ENCODE peak calls at places on chromosomes 11 and 22, in six cellular contexts. Z is vagina; Y is CD8-positive, alpha-beta T cell; V is lung; I is AG10803; P is GM13977. Q is an unnamed sample.

GRCh38 chr11:19803506-19803998 is 90.9 kb downstream of the NAV2 start:
- DNase-seq in Z (no peak), Y (no peak), V (peak; percentile 33), I (no peak), P (no peak), Q (no peak)

GRCh38 chr22:40322061-40322460 is 24.2 kb upstream of the ADSL start:
- DNase-seq in Z (no peak), Y (no peak), V (no peak), I (no peak), P (no peak), Q (no peak)

GRCh38 chr22:44550666-44551491 is 52.8 kb upstream of the RTL6 start:
- DNase-seq in Z (no peak), Y (no peak), V (peak; percentile 51), I (peak; percentile 97), P (peak; percentile 59), Q (peak; percentile 28)

GRCh38 chr11:103608566-103608965 is 427.9 kb upstream of the DDI1 start:
- DNase-seq in Z (no peak), Y (no peak), V (no peak), I (peak; percentile 52), P (no peak), Q (no peak)

GRCh38 chr11:11628651-11629050 is 6.8 kb upstream of the GALNT18 start:
- DNase-seq in Z (no peak), Y (no peak), V (no peak), I (no peak), P (no peak), Q (no peak)

GRCh38 chr22:23400286-23400981 is 179.7 kb downstream of the IGLL1 start:
- DNase-seq in Z (no peak), Y (no peak), V (no peak), I (no peak), P (no peak), Q (no peak)

GRCh38 chr11:21861314-21861713 is 331.6 kb upstream of the ANO5 start:
- DNase-seq in Z (no peak), Y (no peak), V (no peak), I (no peak), P (no peak), Q (no peak)

GRCh38 chr22:46769191-46769675 is 6.8 kb downstream of the TBC1D22A start:
- DNase-seq in Z (no peak), Y (no peak), V (no peak), I (no peak), P (no peak), Q (peak; percentile 25)

GRCh38 chr22:43388420-43388851 is 23.4 kb upstream of the MPPED1 start:
- DNase-seq in Z (no peak), Y (peak; percentile 66), V (peak; percentile 73), I (peak; percentile 45), P (peak; percentile 87), Q (peak; percentile 84)

GRCh38 chr22:37544955-37545702 is 15.2 kb upstream of the CDC42EP1 start:
- DNase-seq in Z (no peak), Y (peak; percentile 30), V (peak; percentile 85), I (peak; percentile 61), P (peak; percentile 70), Q (peak; percentile 77)

GRCh38 chr22:44665115-44665514 is 36.9 kb upstream of the PRR5 start:
- DNase-seq in Z (no peak), Y (no peak), V (no peak), I (no peak), P (no peak), Q (no peak)

GRCh38 chr22:22738959-22739585 is 94.7 kb downstream of the GGTLC2 start:
- DNase-seq in Z (peak; percentile 49), Y (no peak), V (no peak), I (no peak), P (no peak), Q (no peak)

GRCh38 chr11:112929432-112929831 is 31.8 kb upstream of the NCAM1 start:
- DNase-seq in Z (no peak), Y (no peak), V (no peak), I (no peak), P (no peak), Q (no peak)

GRCh38 chr22:50613291-50613981 is 12.8 kb downstream of the MAPK8IP2 start:
- DNase-seq in Z (no peak), Y (no peak), V (peak; percentile 83), I (peak; percentile 24), P (no peak), Q (no peak)

GRCh38 chr11:105799263-105799662 is 189.4 kb downstream of the GRIA4 start:
- DNase-seq in Z (no peak), Y (no peak), V (no peak), I (no peak), P (no peak), Q (no peak)

GRCh38 chr22:43471606-43472135 is 59.9 kb downstream of the MPPED1 start:
- DNase-seq in Z (no peak), Y (no peak), V (no peak), I (no peak), P (no peak), Q (no peak)

GRCh38 chr11:26149585-26149984 is 182.3 kb upstream of the ANO3 start:
- DNase-seq in Z (no peak), Y (no peak), V (no peak), I (no peak), P (no peak), Q (no peak)

GRCh38 chr11:47508595-47509555 is 44.1 kb downstream of the CELF1 start:
- DNase-seq in Z (no peak), Y (no peak), V (no peak), I (no peak), P (no peak), Q (peak; percentile 28)

GRCh38 chr11:115525600-115526006 is 21.4 kb upstream of the CADM1 start:
- DNase-seq in Z (no peak), Y (no peak), V (no peak), I (no peak), P (no peak), Q (no peak)

GRCh38 chr11:115527534-115528125 is 23.4 kb upstream of the CADM1 start:
- DNase-seq in Z (no peak), Y (no peak), V (no peak), I (no peak), P (no peak), Q (no peak)

GRCh38 chr11:115530752-115531151 is 26.5 kb upstream of the CADM1 start:
- DNase-seq in Z (no peak), Y (no peak), V (no peak), I (no peak), P (no peak), Q (peak; percentile 13)

GRCh38 chr11:115524572-115524971 is 20.4 kb upstream of the CADM1 start:
- DNase-seq in Z (no peak), Y (no peak), V (no peak), I (no peak), P (no peak), Q (no peak)

GRCh38 chr11:115528217-115528616 is 24.0 kb upstream of the CADM1 start:
- DNase-seq in Z (no peak), Y (no peak), V (no peak), I (no peak), P (no peak), Q (no peak)
- TF ChIP-seq CTCF in Z (no peak), Y (no peak), V (no peak), I (no peak), P (no peak), Q (no peak)

GRCh38 chr11:68990995-68991780 is 10.4 kb upstream of the MRGPRD start:
- DNase-seq in Z (no peak), Y (no peak), V (no peak), I (no peak), P (no peak), Q (no peak)
- TF ChIP-seq CTCF in Z (no peak), Y (no peak), V (no peak), I (no peak), P (no peak), Q (no peak)

DNA sequence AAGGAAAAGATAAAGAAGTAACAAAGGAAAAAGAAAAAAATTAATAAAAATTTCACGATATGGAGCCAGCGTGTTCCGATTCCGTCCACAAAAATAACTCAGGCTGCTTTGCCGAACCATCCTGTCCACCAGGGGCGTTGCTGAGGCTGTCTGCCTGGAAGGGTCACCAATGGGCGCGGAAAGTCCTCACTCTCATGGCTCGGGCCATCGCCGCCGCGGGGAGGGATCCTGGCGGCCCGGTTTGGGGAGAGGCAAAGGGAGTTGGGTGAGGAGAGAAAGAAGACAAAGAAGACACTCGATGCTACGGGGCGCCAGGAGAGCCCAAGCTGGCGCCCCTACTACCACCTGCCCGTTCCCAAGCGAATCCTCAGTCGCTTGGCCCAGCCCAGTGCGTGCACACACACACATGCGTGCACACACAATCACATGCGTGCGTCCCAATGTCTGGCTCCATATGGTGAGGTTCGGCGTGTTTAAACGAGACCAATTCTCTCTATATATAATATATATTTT is 5.6 kb upstream of the PYGM start:
- DNase-seq in Z (no peak), Y (no peak), V (no peak), I (no peak), P (no peak), Q (no peak)
- TF ChIP-seq CTCF in Z (no peak), Y (no peak), V (no peak), I (peak; percentile 16), P (peak; percentile 22), Q (no peak)

DNA sequence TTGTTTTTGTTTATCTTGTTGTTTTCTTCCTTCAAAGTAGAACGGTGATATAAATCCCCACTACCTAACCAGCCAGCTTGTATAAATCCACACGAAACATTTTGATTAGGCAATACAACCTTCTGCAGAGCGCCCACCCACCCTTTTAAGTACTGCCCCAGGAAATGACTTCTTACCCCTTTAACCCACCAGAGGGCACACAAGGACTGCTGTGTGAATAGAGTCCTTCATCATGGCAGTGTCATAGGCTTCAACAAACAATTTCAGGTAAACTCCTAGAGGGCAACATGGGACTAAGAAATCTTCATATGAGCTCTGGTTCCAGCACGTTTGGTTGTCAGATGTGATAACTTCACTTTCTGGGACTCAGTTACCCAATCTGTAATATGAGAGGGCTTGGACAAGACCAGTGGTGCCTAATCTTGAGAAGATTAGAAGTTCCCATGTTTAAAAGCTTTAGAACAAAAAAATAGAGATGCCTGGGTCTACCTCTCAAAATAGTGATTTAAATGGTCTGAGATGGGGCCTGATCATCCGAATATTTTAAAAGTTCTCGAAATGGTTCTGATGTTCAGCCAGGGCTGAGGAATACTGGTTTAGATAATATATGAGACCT is 56.1 kb downstream of the PIWIL4 start:
- DNase-seq in Z (no peak), Y (no peak), V (peak; percentile 56), I (peak; percentile 80), P (peak; percentile 56), Q (peak; percentile 66)
- TF ChIP-seq CTCF in Z (peak; percentile 80), Y (peak; percentile 41), V (peak; percentile 67), I (peak; percentile 96), P (peak; percentile 75), Q (peak; percentile 66)

GRCh38 chr22:19559324-19559811 is 35.2 kb upstream of the CLDN5 start:
- DNase-seq in Z (no peak), Y (no peak), V (no peak), I (no peak), P (no peak), Q (no peak)

GRCh38 chr22:19555651-19556050 is 31.4 kb upstream of the CLDN5 start:
- DNase-seq in Z (no peak), Y (no peak), V (no peak), I (no peak), P (no peak), Q (no peak)

GRCh38 chr22:19556963-19557545 is 32.8 kb upstream of the CLDN5 start:
- DNase-seq in Z (no peak), Y (no peak), V (no peak), I (no peak), P (no peak), Q (no peak)

GRCh38 chr22:19553201-19553600 is 29.0 kb upstream of the CLDN5 start:
- DNase-seq in Z (no peak), Y (no peak), V (no peak), I (no peak), P (no peak), Q (no peak)

GRCh38 chr22:19554834-19555404 is 30.7 kb upstream of the CLDN5 start:
- DNase-seq in Z (no peak), Y (no peak), V (no peak), I (peak; percentile 26), P (no peak), Q (no peak)
- TF ChIP-seq CTCF in Z (no peak), Y (no peak), V (no peak), I (peak; percentile 22), P (no peak), Q (no peak)